ENCODE peak calls at places on chromosomes 7 and 10, in four cellular contexts. Y is upper lobe of left lung, K is HCT116, N is HepG2. X is an unnamed sample.

GRCh38 chr10:21055339-21056135 is 158.4 kb upstream of the NEBL start:
- ATAC-seq in N (no peak), Y (no peak), K (no peak), X (no peak)

GRCh38 chr10:62647375-62648092 is 157.0 kb upstream of the ADO start:
- ATAC-seq in N (no peak), Y (no peak), K (no peak), X (no peak)

GRCh38 chr7:106099539-106099938 is 12.6 kb downstream of the SYPL1 start:
- ATAC-seq in N (no peak), Y (no peak), K (no peak), X (no peak)

GRCh38 chr10:103491729-103492364 is 1.7 kb upstream of the NEURL1 start:
- ATAC-seq in K (peak), N (peak), Y (peak), X (no peak)

GRCh38 chr7:132730126-132730525 is 153.9 kb upstream of the PLXNA4 start:
- ATAC-seq in K (no peak), Y (no peak), N (no peak), X (no peak)

GRCh38 chr10:107542016-107542415 is 377.5 kb upstream of the SORCS1 start:
- ATAC-seq in N (no peak), Y (no peak), K (no peak), X (no peak)

GRCh38 chr10:28139138-28139537 is 140.3 kb upstream of the ODAD2 start:
- ATAC-seq in N (no peak), K (peak), Y (no peak), X (no peak)

GRCh38 chr10:102616071-102616770 is 28.1 kb upstream of the TRIM8 start:
- ATAC-seq in Y (peak), N (no peak), K (no peak), X (peak)

GRCh38 chr10:123160311-123160980 is 6.2 kb downstream of the BUB3 start:
- ATAC-seq in K (no peak), Y (no peak), N (no peak), X (no peak)

GRCh38 chr7:36602975-36603887 is 121.1 kb downstream of the AOAH start:
- ATAC-seq in N (no peak), Y (no peak), K (no peak), X (no peak)

GRCh38 chr10:96254976-96255375 is 16.4 kb downstream of the BLNK start:
- ATAC-seq in K (no peak), Y (no peak), N (no peak), X (no peak)

GRCh38 chr7:84187813-84188212 is 6.8 kb downstream of the SEMA3A start:
- ATAC-seq in Y (no peak), N (no peak), K (no peak), X (no peak)

GRCh38 chr7:56291-56913 is 136.0 kb upstream of the FAM20C start:
- ATAC-seq in Y (no peak), N (peak), K (no peak), X (no peak)

GRCh38 chr7:101940830-101941229 is 123.4 kb downstream of the CUX1 start:
- ATAC-seq in K (no peak), Y (no peak), N (no peak), X (no peak)

GRCh38 chr7:132463922-132464321 is 112.3 kb downstream of the PLXNA4 start:
- ATAC-seq in K (no peak), N (no peak), Y (no peak), X (no peak)

GRCh38 chr7:108189733-108190388 is 59.7 kb upstream of the LAMB4 start:
- ATAC-seq in Y (no peak), N (no peak), K (no peak), X (no peak)

GRCh38 chr7:31488562-31489203 is 25.2 kb upstream of the ITPRID1 start:
- ATAC-seq in Y (peak), N (peak), K (peak), X (no peak)

GRCh38 chr10:10591682-10592412 is 425.8 kb upstream of the CELF2 start:
- ATAC-seq in N (no peak), Y (no peak), K (no peak), X (peak)

GRCh38 chr10:24462340-24462739 is 253.4 kb downstream of the KIAA1217 start:
- ATAC-seq in N (no peak), Y (no peak), K (no peak), X (peak)

DNA sequence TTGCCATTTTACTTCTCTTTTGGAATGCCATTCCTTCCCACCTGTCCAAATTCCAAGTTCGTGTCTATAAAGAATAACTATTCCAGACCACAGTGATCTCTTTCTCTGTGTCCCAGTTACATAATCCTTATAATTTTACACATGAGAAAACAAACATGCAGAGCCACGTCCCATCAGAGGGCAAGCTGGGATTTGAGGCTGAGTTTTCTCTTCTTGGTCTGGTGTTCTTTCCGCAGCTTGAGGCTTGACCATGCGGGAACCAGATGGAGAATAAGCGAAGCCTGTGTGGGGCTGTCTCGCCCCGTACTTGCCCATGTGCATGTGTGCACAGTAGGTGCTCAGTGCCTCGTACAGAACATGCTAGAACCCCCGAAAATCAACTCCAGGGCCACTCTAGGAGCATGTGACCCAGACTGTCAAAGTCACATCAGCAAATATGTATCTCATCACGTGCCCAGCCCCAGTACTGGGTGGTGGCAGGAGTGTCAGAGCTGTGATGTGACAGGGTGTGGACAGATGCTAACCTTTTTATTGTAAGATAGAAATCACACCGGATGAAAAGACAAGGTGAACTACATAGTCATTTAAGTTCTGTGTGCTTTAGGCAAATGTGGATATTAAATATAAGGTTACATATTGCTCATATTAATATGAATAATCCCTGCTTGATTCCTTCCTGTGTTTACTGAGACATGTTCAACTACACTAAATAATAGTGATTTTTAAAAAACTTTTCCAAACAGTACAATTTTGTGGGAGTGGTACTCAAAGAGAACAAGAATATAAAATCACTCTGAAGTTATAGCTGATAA is 3.2 kb downstream of the INSIG1 start:
- ATAC-seq in N (no peak), Y (no peak), K (no peak), X (no peak)
- H3K4me3 ChIP-seq in N (no peak), Y (no peak), K (no peak), X (no peak)

DNA sequence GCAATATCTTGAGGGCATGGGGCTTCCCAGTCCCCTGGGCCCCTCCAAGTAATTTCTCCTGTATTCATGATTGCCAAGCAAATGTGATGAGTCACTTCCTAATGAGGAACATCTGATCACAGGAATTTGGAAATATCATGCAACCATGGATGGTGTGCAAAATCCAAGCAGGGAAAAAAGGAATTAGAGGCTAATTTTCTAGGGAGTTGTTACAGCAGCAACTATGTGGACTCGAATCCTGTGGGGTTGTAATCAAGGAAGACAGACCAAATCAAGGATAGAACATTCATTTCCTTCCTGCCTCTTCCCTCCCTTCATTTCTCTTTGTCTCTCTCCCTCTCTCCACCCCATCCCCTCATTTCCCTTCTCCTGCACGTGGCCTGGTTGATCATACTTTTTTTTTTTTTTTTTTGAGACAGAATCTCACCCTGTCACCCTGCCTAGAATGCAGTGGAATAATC is 23.9 kb upstream of the AGFG2 start:
- ATAC-seq in K (peak), Y (peak), N (no peak), X (peak)
- TF ChIP-seq POLR2AphosphoS5 in K (no peak), Y (no peak), N (no peak), X (peak)

GRCh38 chr7:13990984-13991790 is 1.7 kb upstream of the ETV1 start:
- ATAC-seq in N (peak), Y (peak), K (peak), X (peak)

GRCh38 chr7:13990319-13990983 is 985 bp upstream of the ETV1 start:
- ATAC-seq in K (peak), Y (peak), N (peak), X (peak)

GRCh38 chr7:13991791-13992620 is 2.5 kb upstream of the ETV1 start:
- ATAC-seq in K (no peak), N (no peak), Y (no peak), X (peak)

GRCh38 chr7:13989944-13990295 is 454 bp upstream of the ETV1 start:
- ATAC-seq in K (peak), Y (peak), N (peak), X (no peak)

DNA sequence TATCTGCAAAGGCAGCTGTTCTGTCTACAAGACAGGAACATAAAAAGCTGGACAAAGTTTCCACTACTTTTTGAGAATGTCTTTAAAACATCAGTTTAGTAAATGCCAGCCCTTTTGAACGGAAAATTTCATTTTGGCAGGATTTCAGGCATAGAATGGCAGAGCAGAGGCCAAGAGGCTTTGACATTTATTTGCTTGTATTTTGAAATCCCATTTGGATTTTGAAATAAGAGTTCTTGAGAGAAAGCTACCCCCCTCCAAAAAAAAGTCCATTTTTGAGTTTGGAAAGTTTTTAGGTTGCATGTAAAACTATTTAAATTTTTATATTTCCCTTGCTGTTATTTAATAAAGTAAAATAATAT is 3.1 kb upstream of the ETV1 start:
- ATAC-seq in K (no peak), Y (no peak), N (no peak), X (no peak)
- H3K4me3 ChIP-seq in K (no peak), Y (no peak), N (no peak), X (no peak)

GRCh38 chr7:100152937-100153666 is 4.4 kb downstream of the LAMTOR4 start:
- ATAC-seq in K (no peak), Y (no peak), N (no peak), X (no peak)
- TF ChIP-seq POLR2AphosphoS5 in K (no peak), Y (no peak), N (no peak), X (no peak)

GRCh38 chr7:159143780-159144755 is 599 bp downstream of the VIPR2 start:
- ATAC-seq in Y (peak), N (no peak), K (no peak), X (peak)
- H3K4me3 ChIP-seq in Y (peak), N (no peak), K (no peak), X (peak)

GRCh38 chr7:130926021-130926691 is 192.1 kb upstream of the KLF14 start:
- ATAC-seq in Y (peak), N (peak), K (peak), X (no peak)
- TF ChIP-seq POLR2AphosphoS5 in Y (no peak), N (no peak), K (peak), X (no peak)